ENCODE peak calls at places on chromosomes 13 and 19, in five cellular contexts. One of them, this sample, is unnamed.

GRCh38 chr19:48401277-48401676 is 7.8 kb downstream of the GRIN2D start:
- DNase-seq in NB4: peak
- DNase-seq in GM12878: no peak
- DNase-seq in endothelial cell of umbilical vein: no peak
- DNase-seq in HepG2: no peak
- DNase-seq in this sample: no peak

GRCh38 chr13:99339736-99340392 is 32.7 kb upstream of the GPR183 start:
- DNase-seq in NB4: no peak
- DNase-seq in GM12878: no peak
- DNase-seq in endothelial cell of umbilical vein: no peak
- DNase-seq in HepG2: no peak
- DNase-seq in this sample: no peak

GRCh38 chr19:40598121-40598917 is 2.9 kb upstream of the LTBP4 start:
- DNase-seq in NB4: peak
- DNase-seq in GM12878: no peak
- DNase-seq in endothelial cell of umbilical vein: peak
- DNase-seq in HepG2: peak
- DNase-seq in this sample: peak

GRCh38 chr19:2981898-2982297 is 4.5 kb downstream of the TLE6 start:
- DNase-seq in NB4: no peak
- DNase-seq in GM12878: no peak
- DNase-seq in endothelial cell of umbilical vein: no peak
- DNase-seq in HepG2: no peak
- DNase-seq in this sample: no peak

GRCh38 chr19:18389095-18389735 is 3.3 kb downstream of the GDF15 start:
- DNase-seq in NB4: no peak
- DNase-seq in GM12878: no peak
- DNase-seq in endothelial cell of umbilical vein: no peak
- DNase-seq in HepG2: no peak
- DNase-seq in this sample: no peak

GRCh38 chr13:29369060-29369743 is 226.3 kb downstream of the SLC7A1 start:
- DNase-seq in NB4: peak
- DNase-seq in GM12878: peak
- DNase-seq in endothelial cell of umbilical vein: peak
- DNase-seq in HepG2: peak
- DNase-seq in this sample: no peak

GRCh38 chr13:52850396-52851152 is 2.1 kb upstream of the PCDH8 start:
- DNase-seq in NB4: peak
- DNase-seq in GM12878: no peak
- DNase-seq in endothelial cell of umbilical vein: peak
- DNase-seq in HepG2: peak
- DNase-seq in this sample: peak

GRCh38 chr19:3580156-3580955 is 4.9 kb upstream of the GIPC3 start:
- DNase-seq in NB4: no peak
- DNase-seq in GM12878: no peak
- DNase-seq in endothelial cell of umbilical vein: peak
- DNase-seq in HepG2: peak
- DNase-seq in this sample: peak

GRCh38 chr13:45055198-45055901 is 65.0 kb upstream of the GTF2F2 start:
- DNase-seq in NB4: peak
- DNase-seq in GM12878: peak
- DNase-seq in endothelial cell of umbilical vein: peak
- DNase-seq in HepG2: no peak
- DNase-seq in this sample: peak

GRCh38 chr19:13097331-13098258 is 5.1 kb downstream of the LYL1 start:
- DNase-seq in NB4: peak
- DNase-seq in GM12878: no peak
- DNase-seq in endothelial cell of umbilical vein: peak
- DNase-seq in HepG2: no peak
- DNase-seq in this sample: no peak

GRCh38 chr13:79776538-79776937 is 295.6 kb downstream of the NDFIP2 start:
- DNase-seq in NB4: peak
- DNase-seq in GM12878: no peak
- DNase-seq in endothelial cell of umbilical vein: no peak
- DNase-seq in HepG2: no peak
- DNase-seq in this sample: no peak

GRCh38 chr19:15122331-15123030 is 15.3 kb downstream of the SYDE1 start:
- DNase-seq in NB4: no peak
- DNase-seq in GM12878: no peak
- DNase-seq in endothelial cell of umbilical vein: no peak
- DNase-seq in HepG2: no peak
- DNase-seq in this sample: no peak

GRCh38 chr13:73870970-73871935 is 263.0 kb downstream of the KLF12 start:
- DNase-seq in NB4: peak
- DNase-seq in GM12878: no peak
- DNase-seq in endothelial cell of umbilical vein: peak
- DNase-seq in HepG2: no peak
- DNase-seq in this sample: no peak

GRCh38 chr13:59771272-59771671 is 392.5 kb downstream of the DIAPH3 start:
- DNase-seq in NB4: no peak
- DNase-seq in GM12878: no peak
- DNase-seq in endothelial cell of umbilical vein: peak
- DNase-seq in HepG2: peak
- DNase-seq in this sample: peak

GRCh38 chr13:28529836-28530235 is 34.9 kb upstream of the FLT1 start:
- DNase-seq in NB4: peak
- DNase-seq in GM12878: no peak
- DNase-seq in endothelial cell of umbilical vein: no peak
- DNase-seq in HepG2: no peak
- DNase-seq in this sample: no peak

GRCh38 chr19:34480971-34481821 is at the start of gene WTIP:
- DNase-seq in NB4: no peak
- DNase-seq in GM12878: no peak
- DNase-seq in endothelial cell of umbilical vein: peak
- DNase-seq in HepG2: peak
- DNase-seq in this sample: peak

GRCh38 chr19:5225486-5226345 is 114.9 kb downstream of the PTPRS start:
- DNase-seq in NB4: peak
- DNase-seq in GM12878: no peak
- DNase-seq in endothelial cell of umbilical vein: no peak
- DNase-seq in HepG2: peak
- DNase-seq in this sample: no peak

GRCh38 chr13:76994281-76994680 is 2.4 kb downstream of the CLN5 start:
- DNase-seq in NB4: no peak
- DNase-seq in GM12878: no peak
- DNase-seq in endothelial cell of umbilical vein: no peak
- DNase-seq in HepG2: no peak
- DNase-seq in this sample: no peak

GRCh38 chr19:14004619-14005380 is 1.3 kb downstream of the RFX1 start:
- DNase-seq in NB4: peak
- DNase-seq in GM12878: peak
- DNase-seq in endothelial cell of umbilical vein: peak
- DNase-seq in HepG2: peak
- DNase-seq in this sample: no peak

GRCh38 chr19:43560687-43561086 is 14.6 kb downstream of the XRCC1 start:
- DNase-seq in NB4: peak
- DNase-seq in GM12878: no peak
- DNase-seq in endothelial cell of umbilical vein: no peak
- DNase-seq in HepG2: peak
- DNase-seq in this sample: peak

GRCh38 chr13:58889474-58889873 is 1257.9 kb downstream of the PCDH17 start:
- DNase-seq in NB4: no peak
- DNase-seq in GM12878: no peak
- DNase-seq in endothelial cell of umbilical vein: no peak
- DNase-seq in HepG2: no peak
- DNase-seq in this sample: no peak

DNA sequence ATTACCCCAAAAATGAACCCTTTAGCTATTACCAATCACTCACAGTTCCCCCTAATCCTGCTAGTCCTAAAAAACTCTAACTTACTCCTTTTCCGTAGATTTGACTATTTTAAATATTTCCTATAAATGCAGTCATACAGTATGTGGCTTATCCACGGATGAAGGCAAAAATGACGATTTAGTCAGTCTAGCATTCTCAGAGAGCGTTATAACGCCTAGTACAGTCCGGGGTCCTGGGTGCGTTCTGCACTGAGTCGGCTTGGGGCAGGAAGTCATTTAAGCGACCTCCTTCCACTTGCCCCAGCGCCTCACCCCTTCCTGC is 520 bp upstream of the ZNF383 start:
- DNase-seq in NB4: peak
- DNase-seq in GM12878: no peak
- DNase-seq in endothelial cell of umbilical vein: no peak
- DNase-seq in HepG2: no peak
- DNase-seq in this sample: no peak
- TF ChIP-seq CTCF in NB4: no peak
- TF ChIP-seq CTCF in GM12878: no peak
- TF ChIP-seq CTCF in endothelial cell of umbilical vein: no peak
- TF ChIP-seq CTCF in HepG2: no peak
- TF ChIP-seq CTCF in this sample: no peak

GRCh38 chr13:94673841-94674240 is 38.5 kb downstream of the SOX21 start:
- DNase-seq in NB4: no peak
- DNase-seq in GM12878: no peak
- DNase-seq in endothelial cell of umbilical vein: no peak
- DNase-seq in HepG2: no peak
- DNase-seq in this sample: no peak
- TF ChIP-seq MYC in NB4: no peak
- TF ChIP-seq MYC in GM12878: no peak
- TF ChIP-seq MYC in endothelial cell of umbilical vein: no peak
- TF ChIP-seq MYC in HepG2: no peak
- TF ChIP-seq MYC in this sample: no peak

GRCh38 chr13:36820222-36820621 is 1.2 kb downstream of the RFXAP start:
- DNase-seq in NB4: peak
- DNase-seq in GM12878: peak
- DNase-seq in endothelial cell of umbilical vein: no peak
- DNase-seq in HepG2: no peak
- DNase-seq in this sample: no peak

GRCh38 chr13:36819064-36819810 is at the start of gene RFXAP:
- DNase-seq in NB4: peak
- DNase-seq in GM12878: peak
- DNase-seq in endothelial cell of umbilical vein: peak
- DNase-seq in HepG2: peak
- DNase-seq in this sample: peak

GRCh38 chr13:36819811-36820140 is 754 bp downstream of the RFXAP start:
- DNase-seq in NB4: peak
- DNase-seq in GM12878: no peak
- DNase-seq in endothelial cell of umbilical vein: no peak
- DNase-seq in HepG2: no peak
- DNase-seq in this sample: peak

GRCh38 chr13:36818483-36819063 is 449 bp upstream of the RFXAP start:
- DNase-seq in NB4: no peak
- DNase-seq in GM12878: no peak
- DNase-seq in endothelial cell of umbilical vein: no peak
- DNase-seq in HepG2: no peak
- DNase-seq in this sample: no peak

DNA sequence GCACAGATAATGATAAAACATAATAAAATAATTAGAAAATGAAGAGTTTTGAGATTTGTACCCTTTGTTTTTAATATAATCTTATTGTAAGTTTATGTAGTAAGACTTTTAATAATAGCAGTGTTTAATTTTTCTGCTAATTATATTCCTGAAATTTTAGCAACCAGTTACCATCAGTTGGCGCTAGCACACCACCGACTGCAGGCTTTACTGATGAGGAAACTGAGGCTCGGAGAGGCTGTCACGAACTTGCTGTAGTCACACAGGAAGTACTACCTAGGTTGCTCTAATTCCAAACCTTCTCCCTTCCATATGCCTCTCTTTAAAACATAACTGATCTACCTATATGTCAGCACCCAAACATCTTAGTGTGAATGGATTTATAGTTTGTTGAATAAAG is 1.0 kb upstream of the RFXAP start:
- DNase-seq in NB4: no peak
- DNase-seq in GM12878: no peak
- DNase-seq in endothelial cell of umbilical vein: no peak
- DNase-seq in HepG2: no peak
- DNase-seq in this sample: no peak
- TF ChIP-seq CTCF in NB4: no peak
- TF ChIP-seq CTCF in GM12878: no peak
- TF ChIP-seq CTCF in endothelial cell of umbilical vein: no peak
- TF ChIP-seq CTCF in HepG2: peak
- TF ChIP-seq CTCF in this sample: peak

DNA sequence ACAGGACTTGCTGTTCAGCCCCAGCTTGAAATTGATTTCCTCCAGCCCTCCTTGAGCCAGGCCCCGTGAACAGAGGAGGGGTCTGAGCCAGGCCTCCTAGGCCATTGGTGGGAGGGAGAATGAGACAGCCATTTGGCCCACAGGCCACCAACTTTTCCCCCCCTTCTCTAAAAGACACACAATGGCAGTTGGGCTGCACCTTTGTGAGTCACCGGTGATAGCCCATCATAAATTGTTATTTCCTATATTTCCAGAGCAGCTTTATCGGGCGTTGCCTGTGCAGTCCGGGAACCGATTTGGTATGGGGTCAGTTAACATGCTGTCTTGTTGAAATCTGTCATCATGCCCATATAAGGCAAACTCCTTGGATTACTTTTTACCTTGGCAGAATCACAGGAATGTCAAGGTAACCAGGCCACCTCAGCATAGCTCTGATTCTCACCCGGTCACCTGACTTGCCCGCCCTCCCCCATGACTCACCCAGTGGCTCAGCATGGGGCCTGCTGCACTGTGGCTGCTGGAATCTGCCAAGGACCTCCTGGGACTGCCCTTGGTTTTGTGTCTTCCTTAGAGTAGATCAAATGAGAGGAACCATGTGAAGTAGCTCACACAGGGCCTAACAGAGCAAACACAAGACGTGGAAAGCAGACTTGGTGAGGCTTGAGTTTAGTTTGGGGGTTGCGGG is 36.1 kb downstream of the ACTN4 start:
- DNase-seq in NB4: peak
- DNase-seq in GM12878: no peak
- DNase-seq in endothelial cell of umbilical vein: peak
- DNase-seq in HepG2: peak
- DNase-seq in this sample: peak
- TF ChIP-seq MYC in NB4: no peak
- TF ChIP-seq MYC in GM12878: no peak
- TF ChIP-seq MYC in endothelial cell of umbilical vein: no peak
- TF ChIP-seq MYC in HepG2: peak
- TF ChIP-seq MYC in this sample: peak